ENCODE peak calls at places on chromosomes 7 and 10, in seven cellular contexts. One of them, this sample, is unnamed. For H3K36me3, the result is how much of the 10 kb centered on the place peaks cover.

GRCh38 chr10:95282115-95282514 is 8.7 kb downstream of the PDLIM1 start:
- DNase-seq in fibroblast of lung: no peak
- DNase-seq in Panc1: no peak
- DNase-seq in tibial nerve: no peak
- DNase-seq in heart left ventricle: no peak
- DNase-seq in sigmoid colon: no peak
- DNase-seq in K562: no peak
- DNase-seq in this sample: no peak

GRCh38 chr10:15813415-15813814 is 46.9 kb downstream of the MINDY3 start:
- DNase-seq in sigmoid colon: no peak
- DNase-seq in heart left ventricle: no peak
- DNase-seq in fibroblast of lung: peak
- DNase-seq in tibial nerve: no peak
- DNase-seq in Panc1: no peak
- DNase-seq in K562: no peak
- DNase-seq in this sample: peak

GRCh38 chr7:63071396-63071795 is 927.3 kb upstream of the ZNF722 start:
- DNase-seq in K562: no peak
- DNase-seq in sigmoid colon: no peak
- DNase-seq in Panc1: no peak
- DNase-seq in heart left ventricle: no peak
- DNase-seq in tibial nerve: no peak
- DNase-seq in fibroblast of lung: no peak
- DNase-seq in this sample: no peak

GRCh38 chr7:130292682-130293257 is at the start of gene CPA4:
- DNase-seq in tibial nerve: peak
- DNase-seq in heart left ventricle: peak
- DNase-seq in sigmoid colon: no peak
- DNase-seq in Panc1: peak
- DNase-seq in K562: no peak
- DNase-seq in fibroblast of lung: peak
- DNase-seq in this sample: peak

GRCh38 chr10:13916384-13916947 is 329.7 kb downstream of the PRPF18 start:
- DNase-seq in K562: no peak
- DNase-seq in sigmoid colon: no peak
- DNase-seq in fibroblast of lung: no peak
- DNase-seq in tibial nerve: no peak
- DNase-seq in heart left ventricle: no peak
- DNase-seq in Panc1: no peak
- DNase-seq in this sample: no peak

GRCh38 chr7:156423876-156424275 is 216.7 kb upstream of the RNF32 start:
- DNase-seq in Panc1: no peak
- DNase-seq in heart left ventricle: no peak
- DNase-seq in tibial nerve: no peak
- DNase-seq in sigmoid colon: no peak
- DNase-seq in K562: no peak
- DNase-seq in fibroblast of lung: no peak
- DNase-seq in this sample: no peak

GRCh38 chr7:77800158-77800557 is 1.6 kb downstream of the PHTF2 start:
- DNase-seq in sigmoid colon: no peak
- DNase-seq in fibroblast of lung: no peak
- DNase-seq in tibial nerve: no peak
- DNase-seq in K562: peak
- DNase-seq in Panc1: no peak
- DNase-seq in heart left ventricle: no peak
- DNase-seq in this sample: peak

GRCh38 chr10:86968271-86968993 is at the start of gene ADIRF:
- DNase-seq in Panc1: no peak
- DNase-seq in heart left ventricle: peak
- DNase-seq in K562: no peak
- DNase-seq in sigmoid colon: peak
- DNase-seq in fibroblast of lung: no peak
- DNase-seq in tibial nerve: no peak
- DNase-seq in this sample: no peak

GRCh38 chr10:11724938-11725776 is 17.0 kb upstream of the ECHDC3 start:
- DNase-seq in K562: peak
- DNase-seq in sigmoid colon: no peak
- DNase-seq in Panc1: peak
- DNase-seq in fibroblast of lung: peak
- DNase-seq in heart left ventricle: no peak
- DNase-seq in tibial nerve: peak
- DNase-seq in this sample: peak

GRCh38 chr10:11865561-11865960 is 42.4 kb downstream of the PROSER2 start:
- DNase-seq in heart left ventricle: no peak
- DNase-seq in fibroblast of lung: no peak
- DNase-seq in tibial nerve: no peak
- DNase-seq in Panc1: no peak
- DNase-seq in K562: no peak
- DNase-seq in sigmoid colon: peak
- DNase-seq in this sample: no peak

GRCh38 chr10:32149257-32149955 is 93.2 kb upstream of the KIF5B start:
- DNase-seq in Panc1: no peak
- DNase-seq in heart left ventricle: peak
- DNase-seq in K562: no peak
- DNase-seq in sigmoid colon: peak
- DNase-seq in fibroblast of lung: peak
- DNase-seq in tibial nerve: peak
- DNase-seq in this sample: peak

GRCh38 chr10:126691456-126691855 is 21.0 kb upstream of the C10orf90 start:
- DNase-seq in heart left ventricle: no peak
- DNase-seq in fibroblast of lung: no peak
- DNase-seq in tibial nerve: no peak
- DNase-seq in sigmoid colon: no peak
- DNase-seq in K562: no peak
- DNase-seq in Panc1: no peak
- DNase-seq in this sample: no peak

GRCh38 chr10:3754727-3755439 is 30.1 kb downstream of the KLF6 start:
- DNase-seq in fibroblast of lung: peak
- DNase-seq in K562: peak
- DNase-seq in heart left ventricle: no peak
- DNase-seq in sigmoid colon: no peak
- DNase-seq in tibial nerve: no peak
- DNase-seq in Panc1: no peak
- DNase-seq in this sample: peak

GRCh38 chr7:79096361-79096805 is 357.1 kb downstream of the MAGI2 start:
- DNase-seq in fibroblast of lung: no peak
- DNase-seq in Panc1: no peak
- DNase-seq in heart left ventricle: no peak
- DNase-seq in tibial nerve: no peak
- DNase-seq in K562: no peak
- DNase-seq in sigmoid colon: no peak
- DNase-seq in this sample: peak

GRCh38 chr10:29611796-29612381 is 22.9 kb downstream of the SVIL start:
- DNase-seq in fibroblast of lung: no peak
- DNase-seq in sigmoid colon: peak
- DNase-seq in heart left ventricle: no peak
- DNase-seq in K562: no peak
- DNase-seq in Panc1: no peak
- DNase-seq in tibial nerve: no peak
- DNase-seq in this sample: no peak

GRCh38 chr7:30268666-30269065 is 15.7 kb upstream of the ZNRF2 start:
- DNase-seq in tibial nerve: no peak
- DNase-seq in heart left ventricle: no peak
- DNase-seq in fibroblast of lung: no peak
- DNase-seq in Panc1: no peak
- DNase-seq in K562: no peak
- DNase-seq in sigmoid colon: no peak
- DNase-seq in this sample: no peak
- H3K36me3 ChIP-seq in tibial nerve: under half
- H3K36me3 ChIP-seq in heart left ventricle: under half
- H3K36me3 ChIP-seq in fibroblast of lung: under half
- H3K36me3 ChIP-seq in Panc1: under half
- H3K36me3 ChIP-seq in K562: under half
- H3K36me3 ChIP-seq in sigmoid colon: under half
- H3K36me3 ChIP-seq in this sample: under half

DNA sequence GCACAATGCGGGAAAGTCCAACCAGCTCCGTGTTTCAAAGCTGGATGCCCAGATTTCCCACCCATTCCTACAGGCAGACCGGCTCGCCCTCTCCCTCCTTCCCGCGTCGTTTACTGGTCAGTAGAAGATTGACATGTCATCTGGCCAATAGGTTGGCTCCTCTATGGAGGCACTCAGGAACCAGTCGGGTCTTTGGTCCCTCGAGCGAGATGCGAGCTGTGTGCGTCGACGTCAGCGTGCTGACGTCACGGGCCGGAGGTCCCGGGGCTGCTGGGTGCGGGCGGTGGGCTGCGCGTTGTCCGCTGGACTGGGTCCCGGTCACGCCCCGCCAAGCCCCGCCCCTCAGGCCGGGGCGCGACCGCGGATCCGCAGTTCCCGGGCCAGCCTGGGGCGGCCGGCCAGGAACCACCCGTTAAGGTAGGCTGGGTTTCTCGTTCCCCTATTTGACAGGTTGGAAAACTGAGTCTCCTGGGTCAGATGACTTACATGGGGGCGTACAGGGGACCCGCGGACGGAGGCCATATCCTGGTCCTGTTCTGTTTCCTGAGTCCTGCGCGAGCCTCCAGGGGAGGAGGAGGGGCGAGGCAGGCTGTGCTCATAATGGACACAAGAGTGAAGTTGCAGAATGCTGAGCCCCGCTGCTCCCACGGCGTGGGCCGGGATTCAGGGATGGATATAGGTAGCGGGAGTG is at the start of gene STARD3NL:
- DNase-seq in K562: peak
- DNase-seq in tibial nerve: peak
- DNase-seq in fibroblast of lung: peak
- DNase-seq in Panc1: peak
- DNase-seq in heart left ventricle: peak
- DNase-seq in sigmoid colon: peak
- DNase-seq in this sample: peak
- TF ChIP-seq CTCF in K562: no peak
- TF ChIP-seq CTCF in tibial nerve: no peak
- TF ChIP-seq CTCF in fibroblast of lung: no peak
- TF ChIP-seq CTCF in Panc1: no peak
- TF ChIP-seq CTCF in heart left ventricle: no peak
- TF ChIP-seq CTCF in sigmoid colon: peak
- TF ChIP-seq CTCF in this sample: no peak

GRCh38 chr10:44157574-44157973 is 227.3 kb downstream of the CXCL12 start:
- DNase-seq in fibroblast of lung: no peak
- DNase-seq in tibial nerve: no peak
- DNase-seq in Panc1: no peak
- DNase-seq in sigmoid colon: no peak
- DNase-seq in heart left ventricle: no peak
- DNase-seq in K562: no peak
- DNase-seq in this sample: no peak
- H3K36me3 ChIP-seq in fibroblast of lung: under half
- H3K36me3 ChIP-seq in tibial nerve: under half
- H3K36me3 ChIP-seq in Panc1: under half
- H3K36me3 ChIP-seq in sigmoid colon: under half
- H3K36me3 ChIP-seq in heart left ventricle: under half
- H3K36me3 ChIP-seq in K562: under half
- H3K36me3 ChIP-seq in this sample: under half

GRCh38 chr7:45599851-45600706 is 25.9 kb downstream of the ADCY1 start:
- DNase-seq in tibial nerve: no peak
- DNase-seq in K562: no peak
- DNase-seq in sigmoid colon: no peak
- DNase-seq in Panc1: no peak
- DNase-seq in fibroblast of lung: no peak
- DNase-seq in heart left ventricle: peak
- DNase-seq in this sample: no peak
- TF ChIP-seq CTCF in tibial nerve: no peak
- TF ChIP-seq CTCF in K562: no peak
- TF ChIP-seq CTCF in sigmoid colon: no peak
- TF ChIP-seq CTCF in Panc1: no peak
- TF ChIP-seq CTCF in fibroblast of lung: no peak
- TF ChIP-seq CTCF in heart left ventricle: no peak
- TF ChIP-seq CTCF in this sample: no peak

DNA sequence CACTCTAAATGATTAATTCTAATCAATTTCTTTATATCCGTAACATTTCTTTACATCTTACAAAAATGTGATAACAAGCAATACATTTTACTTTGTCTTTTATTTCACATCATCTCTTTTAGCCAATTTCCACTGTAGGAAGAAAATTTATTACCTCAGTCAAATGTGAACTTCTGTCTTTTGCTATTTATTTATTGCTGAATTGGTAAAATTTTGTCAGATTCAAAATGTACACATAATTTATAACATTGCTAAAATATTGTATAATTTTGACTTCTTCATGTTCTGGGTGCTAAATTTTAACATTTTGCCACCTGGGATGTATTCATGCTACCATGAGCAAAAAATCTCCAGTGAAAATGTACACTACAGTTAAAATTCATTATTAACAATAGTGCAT is 158.0 kb downstream of the HGF start:
- DNase-seq in Panc1: no peak
- DNase-seq in sigmoid colon: no peak
- DNase-seq in fibroblast of lung: no peak
- DNase-seq in tibial nerve: no peak
- DNase-seq in heart left ventricle: no peak
- DNase-seq in K562: no peak
- DNase-seq in this sample: no peak
- H3K36me3 ChIP-seq in Panc1: under half
- H3K36me3 ChIP-seq in sigmoid colon: under half
- H3K36me3 ChIP-seq in fibroblast of lung: under half
- H3K36me3 ChIP-seq in tibial nerve: under half
- H3K36me3 ChIP-seq in heart left ventricle: under half
- H3K36me3 ChIP-seq in K562: under half
- H3K36me3 ChIP-seq in this sample: under half

GRCh38 chr7:5652829-5653228 is 128.6 kb downstream of the RNF216 start:
- DNase-seq in Panc1: no peak
- DNase-seq in fibroblast of lung: no peak
- DNase-seq in heart left ventricle: no peak
- DNase-seq in sigmoid colon: no peak
- DNase-seq in K562: no peak
- DNase-seq in tibial nerve: no peak
- DNase-seq in this sample: no peak
- TF ChIP-seq CTCF in Panc1: no peak
- TF ChIP-seq CTCF in fibroblast of lung: no peak
- TF ChIP-seq CTCF in heart left ventricle: no peak
- TF ChIP-seq CTCF in sigmoid colon: no peak
- TF ChIP-seq CTCF in K562: no peak
- TF ChIP-seq CTCF in tibial nerve: no peak
- TF ChIP-seq CTCF in this sample: no peak

This sample was measured in brain microvascular endothelial cell.